ENCODE peak calls at places on chromosomes 3 and 15, in four cellular contexts. X, A, N and Y are unnamed samples.

GRCh38 chr3:173501941-173502489 is 104.5 kb downstream of the NLGN1 start:
- DNase-seq in A (peak; percentile 5), X (no peak), N (peak; percentile 6), Y (peak; percentile 15)

GRCh38 chr15:62519900-62520299 is 354.8 kb upstream of the C2CD4B start:
- DNase-seq in X (no peak), A (no peak), N (no peak), Y (no peak)

GRCh38 chr3:59446775-59447465 is 397.1 kb upstream of the CFAP20DC start:
- DNase-seq in X (no peak), N (no peak), A (no peak), Y (no peak)

GRCh38 chr3:49871536-49872157 is 1.9 kb upstream of the CAMKV start:
- DNase-seq in N (no peak), A (no peak), X (no peak), Y (no peak)

GRCh38 chr15:88106063-88106462 is 150.5 kb downstream of the NTRK3 start:
- DNase-seq in A (no peak), N (no peak), X (no peak), Y (no peak)

GRCh38 chr15:78365931-78366330 is 25.8 kb downstream of the CRABP1 start:
- DNase-seq in X (no peak), A (peak; percentile 24), N (no peak), Y (peak; percentile 47)

GRCh38 chr3:4885322-4885721 is 93.9 kb upstream of the BHLHE40 start:
- DNase-seq in N (peak; percentile 86), X (no peak), A (peak; percentile 68), Y (peak; percentile 34)

GRCh38 chr3:1037631-1038030 is 55.2 kb upstream of the CNTN6 start:
- DNase-seq in N (peak; percentile 12), X (no peak), A (no peak), Y (no peak)

GRCh38 chr3:12897537-12898289 is 56.3 kb upstream of the RPL32 start:
- DNase-seq in X (no peak), A (no peak), N (no peak), Y (no peak)

GRCh38 chr3:195717416-195717815 is 3.4 kb upstream of the MUC20 start:
- DNase-seq in X (no peak), A (no peak), N (no peak), Y (no peak)

GRCh38 chr3:145952541-145952940 is 208.4 kb downstream of the PLOD2 start:
- DNase-seq in X (no peak), A (peak; percentile 80), N (peak; percentile 73), Y (peak; percentile 97)

GRCh38 chr3:129623447-129624118 is 17.1 kb upstream of the PLXND1 start:
- DNase-seq in A (peak; percentile 67), X (peak; percentile 51), N (peak; percentile 50), Y (no peak)

GRCh38 chr3:37988931-37989525 is 1.6 kb upstream of the VILL start:
- DNase-seq in N (no peak), X (no peak), A (no peak), Y (no peak)

GRCh38 chr3:80733522-80734176 is 965.9 kb upstream of the ROBO1 start:
- DNase-seq in A (peak; percentile 92), N (peak; percentile 95), X (peak; percentile 82), Y (peak; percentile 42)

GRCh38 chr3:144636833-144637232 is 665.2 kb downstream of the DIPK2A start:
- DNase-seq in A (no peak), N (no peak), X (peak; percentile 62), Y (no peak)

GRCh38 chr3:107211608-107212007 is 165.6 kb upstream of the CCDC54 start:
- DNase-seq in X (no peak), A (no peak), N (no peak), Y (no peak)

GRCh38 chr3:64514889-64515288 is 172.9 kb downstream of the ADAMTS9 start:
- DNase-seq in N (no peak), A (no peak), X (no peak), Y (no peak)

GRCh38 chr3:64693031-64693430 is 5.2 kb upstream of the ADAMTS9 start:
- DNase-seq in X (no peak), A (no peak), N (no peak), Y (no peak)

GRCh38 chr15:68559342-68560310 is 19.2 kb upstream of the CORO2B start:
- DNase-seq in A (peak; percentile 81), X (peak; percentile 92), N (peak; percentile 80), Y (peak; percentile 67)

GRCh38 chr3:119294889-119295769 is 946 bp downstream of the ARHGAP31 start:
- DNase-seq in N (peak; percentile 35), X (peak; percentile 66), A (peak; percentile 57), Y (peak; percentile 49)

GRCh38 chr3:119295816-119296484 is 1.8 kb downstream of the ARHGAP31 start:
- DNase-seq in N (no peak), A (peak; percentile 27), X (no peak), Y (peak; percentile 82)

GRCh38 chr3:119293105-119293683 is 989 bp upstream of the ARHGAP31 start:
- DNase-seq in A (peak; percentile 36), N (no peak), X (no peak), Y (no peak)

GRCh38 chr3:119293761-119294401 is at the start of gene ARHGAP31:
- DNase-seq in A (peak; percentile 88), N (peak; percentile 88), X (peak; percentile 72), Y (peak; percentile 72)

DNA sequence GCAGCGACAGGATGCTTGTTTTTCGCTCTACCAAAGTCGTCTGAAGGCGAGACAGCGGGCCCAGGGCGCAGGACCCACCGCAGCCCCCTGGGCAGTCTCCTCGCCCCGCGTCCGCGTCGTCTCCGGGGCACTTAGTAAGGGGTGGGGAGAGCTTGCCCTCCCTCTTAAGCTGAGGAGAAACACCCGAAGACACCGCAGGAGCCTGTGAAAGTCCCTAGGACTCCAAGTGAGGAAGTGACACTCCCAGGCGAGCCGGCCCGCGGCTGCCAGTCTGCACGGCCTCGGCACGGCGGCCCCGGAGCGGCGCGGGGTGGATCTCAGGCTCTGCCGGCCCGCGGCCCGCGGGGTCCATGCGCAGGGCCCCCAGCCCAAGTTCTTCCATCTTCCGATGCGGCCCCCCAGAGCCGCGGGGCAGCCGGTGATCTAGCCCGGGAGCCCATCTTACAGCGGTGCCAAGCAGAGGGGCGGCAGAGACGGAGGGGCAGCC is 262 bp downstream of the ARHGAP31 start:
- DNase-seq in X (peak; percentile 60), N (no peak), A (no peak), Y (no peak)
- H3K4me3 ChIP-seq in X (peak overlapping the region; percentile 91), N (peak overlapping the region; percentile 84), A (peak overlapping the region; percentile 57), Y (peak overlapping the region; percentile 83)

GRCh38 chr3:140557476-140557875 is 120.4 kb upstream of the TRIM42 start:
- DNase-seq in N (no peak), A (no peak), X (no peak), Y (no peak)

GRCh38 chr3:140555666-140556065 is 122.2 kb upstream of the TRIM42 start:
- DNase-seq in N (no peak), X (no peak), A (no peak), Y (no peak)

GRCh38 chr3:140553591-140553990 is 124.3 kb upstream of the TRIM42 start:
- DNase-seq in A (no peak), X (no peak), N (no peak), Y (no peak)

GRCh38 chr3:140552898-140553297 is 125.0 kb upstream of the TRIM42 start:
- DNase-seq in A (no peak), N (no peak), X (no peak), Y (peak; percentile 2)

GRCh38 chr3:140552403-140552802 is 125.5 kb upstream of the TRIM42 start:
- DNase-seq in A (no peak), N (no peak), X (no peak), Y (no peak)
- TF ChIP-seq CTCF in A (no peak), N (no peak), X (no peak), Y (no peak)

DNA sequence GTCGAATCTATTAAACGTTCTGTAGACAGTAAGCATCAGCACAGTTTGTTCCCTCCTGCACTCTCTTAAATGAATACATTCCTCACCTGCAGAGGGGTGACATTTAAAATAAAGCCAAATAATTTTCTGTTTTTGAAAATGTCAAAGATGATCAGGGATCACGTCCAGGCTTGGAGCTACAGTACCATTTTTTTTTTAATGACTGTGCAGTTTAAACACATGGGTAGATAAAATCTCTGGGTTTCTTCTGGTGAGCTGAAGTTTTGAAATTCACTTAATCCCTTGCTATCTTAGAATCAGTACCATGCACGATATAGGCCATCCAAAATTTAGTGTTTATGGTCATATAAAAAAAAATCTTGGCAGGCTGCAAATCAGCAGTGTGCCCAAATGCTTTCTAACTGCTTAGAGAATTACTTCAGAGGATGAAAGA is 12.8 kb downstream of the PYDC2 start:
- DNase-seq in X (no peak), A (no peak), N (no peak), Y (no peak)
- H3K4me3 ChIP-seq in X (no peak overlapping the region), A (no peak overlapping the region), N (no peak overlapping the region), Y (no peak overlapping the region)

GRCh38 chr3:7070461-7070860 is 209.5 kb downstream of the GRM7 start:
- DNase-seq in X (no peak), N (no peak), A (no peak), Y (no peak)

GRCh38 chr3:7075120-7075519 is 214.2 kb downstream of the GRM7 start:
- DNase-seq in N (no peak), X (no peak), A (no peak), Y (no peak)

GRCh38 chr3:7075901-7076300 is 215.0 kb downstream of the GRM7 start:
- DNase-seq in X (no peak), A (no peak), N (no peak), Y (no peak)

DNA sequence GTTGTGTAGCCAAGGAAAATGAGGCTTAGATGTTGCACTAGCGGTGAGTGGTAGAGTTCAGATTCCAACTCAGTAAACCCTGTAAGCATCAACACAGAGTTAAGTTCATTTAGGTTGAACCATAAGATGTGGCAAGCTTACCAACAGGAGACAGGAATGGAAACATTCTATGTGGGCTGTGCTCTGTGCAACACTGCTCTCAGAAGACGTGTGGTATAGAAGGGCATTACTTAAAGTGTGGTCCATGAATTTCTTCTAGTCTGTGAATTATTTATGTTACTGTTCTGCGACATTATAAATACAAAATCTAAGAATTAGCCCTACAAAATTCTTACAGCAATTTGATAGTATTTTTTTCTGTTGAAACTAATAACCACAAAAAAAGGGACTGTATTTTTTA is 213.3 kb downstream of the GRM7 start:
- DNase-seq in X (no peak), A (no peak), N (no peak), Y (no peak)
- TF ChIP-seq CTCF in X (no peak), A (no peak), N (no peak), Y (no peak)

GRCh38 chr3:72152551-72153476 is 367.9 kb upstream of the PROK2 start:
- DNase-seq in N (peak; percentile 92), X (peak; percentile 89), A (peak; percentile 93), Y (peak; percentile 83)
- H3K4me3 ChIP-seq in N (peak overlapping the region; percentile 32), X (no peak overlapping the region), A (peak overlapping the region; percentile 27), Y (peak overlapping the region; percentile 52)

DNA sequence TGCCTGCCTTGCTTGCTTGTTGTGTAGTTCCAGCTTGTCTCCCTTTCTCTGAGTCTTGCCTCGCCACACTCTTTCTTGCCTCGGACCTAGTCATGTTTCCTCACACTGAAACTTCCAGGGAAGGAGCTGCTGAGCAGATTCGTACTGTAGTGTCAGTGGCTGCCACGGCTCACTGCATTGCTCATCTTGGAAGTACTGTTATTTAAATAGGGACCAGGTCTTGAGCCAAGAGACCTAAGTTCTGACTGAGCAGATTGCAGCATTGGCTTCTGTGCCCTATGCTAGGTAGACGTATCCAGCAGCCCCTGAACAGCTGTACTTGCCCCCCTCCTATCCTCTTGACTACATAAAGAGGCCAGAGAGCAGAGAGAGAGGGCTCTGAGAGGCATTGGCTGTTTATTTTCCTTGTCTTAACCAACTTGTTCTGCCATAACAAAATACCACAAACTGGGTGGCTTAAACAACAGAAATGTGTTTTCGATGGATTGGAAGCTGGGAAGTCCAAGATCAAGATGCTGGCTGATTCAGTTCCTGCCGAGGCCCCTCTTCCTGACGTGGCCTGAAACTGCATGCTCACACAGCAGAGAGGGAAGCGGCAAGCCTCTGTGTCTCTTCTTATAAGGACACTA is 5.8 kb upstream of the RARRES1 start:
- DNase-seq in X (no peak), A (no peak), N (no peak), Y (no peak)
- TF ChIP-seq CTCF in X (no peak), A (no peak), N (no peak), Y (no peak)